ENCODE peak calls at places on chromosomes 7 and 10, in seven cellular contexts. One of them, this sample, is unnamed.

GRCh38 chr10:124587811-124588211 is 126.2 kb downstream of the LHPP start:
- DNase-seq in IMR-90: no peak
- DNase-seq in psoas muscle: peak; percentile 7
- DNase-seq in dorsolateral prefrontal cortex: no peak
- DNase-seq in GM23338: no peak
- DNase-seq in aorta: no peak
- DNase-seq in neuronal stem cell: no peak
- DNase-seq in this sample: no peak

GRCh38 chr10:86520871-86521619 is 547 bp downstream of the WAPL start:
- DNase-seq in IMR-90: peak; percentile 42
- DNase-seq in psoas muscle: peak; percentile 60
- DNase-seq in dorsolateral prefrontal cortex: peak; percentile 44
- DNase-seq in GM23338: peak; percentile 69
- DNase-seq in aorta: peak; percentile 80
- DNase-seq in neuronal stem cell: no peak
- DNase-seq in this sample: peak; percentile 47

GRCh38 chr10:63268139-63268797 is 135.1 kb downstream of the NRBF2 start:
- DNase-seq in IMR-90: peak; percentile 26
- DNase-seq in psoas muscle: no peak
- DNase-seq in dorsolateral prefrontal cortex: no peak
- DNase-seq in GM23338: peak; percentile 41
- DNase-seq in aorta: no peak
- DNase-seq in neuronal stem cell: no peak
- DNase-seq in this sample: peak; percentile 43

GRCh38 chr10:132387723-132388210 is 9.2 kb upstream of the PWWP2B start:
- DNase-seq in IMR-90: peak; percentile 36
- DNase-seq in psoas muscle: peak; percentile 75
- DNase-seq in dorsolateral prefrontal cortex: no peak
- DNase-seq in GM23338: peak; percentile 88
- DNase-seq in aorta: peak; percentile 79
- DNase-seq in neuronal stem cell: peak; percentile 77
- DNase-seq in this sample: peak; percentile 78

GRCh38 chr10:51724038-51724437 is 24.6 kb upstream of the CSTF2T start:
- DNase-seq in IMR-90: no peak
- DNase-seq in psoas muscle: no peak
- DNase-seq in dorsolateral prefrontal cortex: no peak
- DNase-seq in GM23338: no peak
- DNase-seq in aorta: no peak
- DNase-seq in neuronal stem cell: no peak
- DNase-seq in this sample: no peak

GRCh38 chr10:121294630-121295029 is 303.6 kb downstream of the FGFR2 start:
- DNase-seq in IMR-90: no peak
- DNase-seq in psoas muscle: no peak
- DNase-seq in dorsolateral prefrontal cortex: no peak
- DNase-seq in GM23338: no peak
- DNase-seq in aorta: no peak
- DNase-seq in neuronal stem cell: no peak
- DNase-seq in this sample: no peak

GRCh38 chr7:106548491-106548890 is 112.5 kb downstream of the CCDC71L start:
- DNase-seq in IMR-90: no peak
- DNase-seq in psoas muscle: no peak
- DNase-seq in dorsolateral prefrontal cortex: no peak
- DNase-seq in GM23338: no peak
- DNase-seq in aorta: no peak
- DNase-seq in neuronal stem cell: no peak
- DNase-seq in this sample: no peak

GRCh38 chr10:22723343-22723779 is 9.0 kb upstream of the PIP4K2A start:
- DNase-seq in IMR-90: no peak
- DNase-seq in psoas muscle: no peak
- DNase-seq in dorsolateral prefrontal cortex: no peak
- DNase-seq in GM23338: no peak
- DNase-seq in aorta: no peak
- DNase-seq in neuronal stem cell: no peak
- DNase-seq in this sample: no peak

GRCh38 chr7:107816053-107816566 is 13.1 kb upstream of the SLC26A3 start:
- DNase-seq in IMR-90: no peak
- DNase-seq in psoas muscle: no peak
- DNase-seq in dorsolateral prefrontal cortex: no peak
- DNase-seq in GM23338: no peak
- DNase-seq in aorta: no peak
- DNase-seq in neuronal stem cell: no peak
- DNase-seq in this sample: no peak

GRCh38 chr10:103843045-103843444 is 12.3 kb downstream of the SH3PXD2A start:
- DNase-seq in IMR-90: no peak
- DNase-seq in psoas muscle: no peak
- DNase-seq in dorsolateral prefrontal cortex: no peak
- DNase-seq in GM23338: no peak
- DNase-seq in aorta: no peak
- DNase-seq in neuronal stem cell: no peak
- DNase-seq in this sample: no peak

GRCh38 chr7:45663167-45663921 is 89.2 kb downstream of the ADCY1 start:
- DNase-seq in IMR-90: peak; percentile 12
- DNase-seq in psoas muscle: no peak
- DNase-seq in dorsolateral prefrontal cortex: no peak
- DNase-seq in GM23338: peak; percentile 70
- DNase-seq in aorta: no peak
- DNase-seq in neuronal stem cell: peak; percentile 8
- DNase-seq in this sample: no peak

GRCh38 chr10:121873236-121873635 is 54.6 kb downstream of the ATE1 start:
- DNase-seq in IMR-90: peak; percentile 10
- DNase-seq in psoas muscle: no peak
- DNase-seq in dorsolateral prefrontal cortex: no peak
- DNase-seq in GM23338: no peak
- DNase-seq in aorta: no peak
- DNase-seq in neuronal stem cell: no peak
- DNase-seq in this sample: peak; percentile 49

GRCh38 chr7:118195837-118196474 is 12.0 kb downstream of the LSM8 start:
- DNase-seq in IMR-90: peak; percentile 70
- DNase-seq in psoas muscle: no peak
- DNase-seq in dorsolateral prefrontal cortex: no peak
- DNase-seq in GM23338: peak; percentile 90
- DNase-seq in aorta: peak; percentile 46
- DNase-seq in neuronal stem cell: peak; percentile 37
- DNase-seq in this sample: peak; percentile 77

GRCh38 chr10:1050145-1050544 is 1.2 kb upstream of the IDI1 start:
- DNase-seq in IMR-90: peak; percentile 42
- DNase-seq in psoas muscle: no peak
- DNase-seq in dorsolateral prefrontal cortex: no peak
- DNase-seq in GM23338: no peak
- DNase-seq in aorta: no peak
- DNase-seq in neuronal stem cell: no peak
- DNase-seq in this sample: no peak

GRCh38 chr7:26704786-26705185 is 159.6 kb downstream of the SKAP2 start:
- DNase-seq in IMR-90: peak; percentile 58
- DNase-seq in psoas muscle: no peak
- DNase-seq in dorsolateral prefrontal cortex: no peak
- DNase-seq in GM23338: no peak
- DNase-seq in aorta: no peak
- DNase-seq in neuronal stem cell: no peak
- DNase-seq in this sample: no peak

GRCh38 chr10:68871105-68871711 is 29.9 kb upstream of the DDX50 start:
- DNase-seq in IMR-90: peak; percentile 71
- DNase-seq in psoas muscle: peak; percentile 17
- DNase-seq in dorsolateral prefrontal cortex: no peak
- DNase-seq in GM23338: peak; percentile 65
- DNase-seq in aorta: no peak
- DNase-seq in neuronal stem cell: peak; percentile 65
- DNase-seq in this sample: peak; percentile 77

GRCh38 chr7:25389489-25390106 is 161.3 kb upstream of the NPVF start:
- DNase-seq in IMR-90: peak; percentile 42
- DNase-seq in psoas muscle: no peak
- DNase-seq in dorsolateral prefrontal cortex: no peak
- DNase-seq in GM23338: peak; percentile 72
- DNase-seq in aorta: no peak
- DNase-seq in neuronal stem cell: peak; percentile 42
- DNase-seq in this sample: peak; percentile 59

GRCh38 chr7:77894574-77895091 is 96.1 kb downstream of the PHTF2 start:
- DNase-seq in IMR-90: no peak
- DNase-seq in psoas muscle: no peak
- DNase-seq in dorsolateral prefrontal cortex: no peak
- DNase-seq in GM23338: no peak
- DNase-seq in aorta: no peak
- DNase-seq in neuronal stem cell: no peak
- DNase-seq in this sample: peak; percentile 97

GRCh38 chr10:68074404-68074774 is 694 bp downstream of the HERC4 start:
- DNase-seq in IMR-90: no peak
- DNase-seq in psoas muscle: no peak
- DNase-seq in dorsolateral prefrontal cortex: no peak
- DNase-seq in GM23338: no peak
- DNase-seq in aorta: no peak
- DNase-seq in neuronal stem cell: no peak
- DNase-seq in this sample: peak; percentile 38

GRCh38 chr10:132207536-132208488 is 21.1 kb downstream of the DPYSL4 start:
- DNase-seq in IMR-90: no peak
- DNase-seq in psoas muscle: no peak
- DNase-seq in dorsolateral prefrontal cortex: no peak
- DNase-seq in GM23338: no peak
- DNase-seq in aorta: no peak
- DNase-seq in neuronal stem cell: no peak
- DNase-seq in this sample: no peak

GRCh38 chr10:103699611-103700435 is 155.6 kb downstream of the SH3PXD2A start:
- DNase-seq in IMR-90: no peak
- DNase-seq in psoas muscle: no peak
- DNase-seq in dorsolateral prefrontal cortex: no peak
- DNase-seq in GM23338: peak; percentile 58
- DNase-seq in aorta: no peak
- DNase-seq in neuronal stem cell: no peak
- DNase-seq in this sample: no peak

GRCh38 chr7:6385110-6385792 is 62.5 kb downstream of the DAGLB start:
- DNase-seq in IMR-90: peak; percentile 97
- DNase-seq in psoas muscle: no peak
- DNase-seq in dorsolateral prefrontal cortex: no peak
- DNase-seq in GM23338: no peak
- DNase-seq in aorta: no peak
- DNase-seq in neuronal stem cell: no peak
- DNase-seq in this sample: peak; percentile 89

GRCh38 chr7:8357536-8357935 is 75.9 kb upstream of the NXPH1 start:
- DNase-seq in IMR-90: no peak
- DNase-seq in psoas muscle: no peak
- DNase-seq in dorsolateral prefrontal cortex: no peak
- DNase-seq in GM23338: no peak
- DNase-seq in aorta: no peak
- DNase-seq in neuronal stem cell: no peak
- DNase-seq in this sample: no peak
- H3K27ac ChIP-seq in IMR-90: no peak overlapping the region
- H3K27ac ChIP-seq in psoas muscle: no peak overlapping the region
- H3K27ac ChIP-seq in dorsolateral prefrontal cortex: no peak overlapping the region
- H3K27ac ChIP-seq in GM23338: no peak overlapping the region
- H3K27ac ChIP-seq in aorta: no peak overlapping the region
- H3K27ac ChIP-seq in neuronal stem cell: no peak overlapping the region
- H3K27ac ChIP-seq in this sample: no peak overlapping the region

GRCh38 chr7:37489703-37490102 is 41.0 kb upstream of the ELMO1 start:
- DNase-seq in IMR-90: no peak
- DNase-seq in psoas muscle: no peak
- DNase-seq in dorsolateral prefrontal cortex: no peak
- DNase-seq in GM23338: peak; percentile 37
- DNase-seq in aorta: no peak
- DNase-seq in neuronal stem cell: no peak
- DNase-seq in this sample: no peak

GRCh38 chr7:37484460-37485063 is 35.9 kb upstream of the ELMO1 start:
- DNase-seq in IMR-90: no peak
- DNase-seq in psoas muscle: no peak
- DNase-seq in dorsolateral prefrontal cortex: no peak
- DNase-seq in GM23338: no peak
- DNase-seq in aorta: no peak
- DNase-seq in neuronal stem cell: no peak
- DNase-seq in this sample: no peak

GRCh38 chr7:37491919-37492694 is 43.4 kb upstream of the ELMO1 start:
- DNase-seq in IMR-90: no peak
- DNase-seq in psoas muscle: no peak
- DNase-seq in dorsolateral prefrontal cortex: no peak
- DNase-seq in GM23338: peak; percentile 94
- DNase-seq in aorta: no peak
- DNase-seq in neuronal stem cell: peak; percentile 50
- DNase-seq in this sample: no peak

GRCh38 chr7:37493123-37493522 is 44.5 kb upstream of the ELMO1 start:
- DNase-seq in IMR-90: no peak
- DNase-seq in psoas muscle: no peak
- DNase-seq in dorsolateral prefrontal cortex: no peak
- DNase-seq in GM23338: no peak
- DNase-seq in aorta: no peak
- DNase-seq in neuronal stem cell: no peak
- DNase-seq in this sample: no peak

DNA sequence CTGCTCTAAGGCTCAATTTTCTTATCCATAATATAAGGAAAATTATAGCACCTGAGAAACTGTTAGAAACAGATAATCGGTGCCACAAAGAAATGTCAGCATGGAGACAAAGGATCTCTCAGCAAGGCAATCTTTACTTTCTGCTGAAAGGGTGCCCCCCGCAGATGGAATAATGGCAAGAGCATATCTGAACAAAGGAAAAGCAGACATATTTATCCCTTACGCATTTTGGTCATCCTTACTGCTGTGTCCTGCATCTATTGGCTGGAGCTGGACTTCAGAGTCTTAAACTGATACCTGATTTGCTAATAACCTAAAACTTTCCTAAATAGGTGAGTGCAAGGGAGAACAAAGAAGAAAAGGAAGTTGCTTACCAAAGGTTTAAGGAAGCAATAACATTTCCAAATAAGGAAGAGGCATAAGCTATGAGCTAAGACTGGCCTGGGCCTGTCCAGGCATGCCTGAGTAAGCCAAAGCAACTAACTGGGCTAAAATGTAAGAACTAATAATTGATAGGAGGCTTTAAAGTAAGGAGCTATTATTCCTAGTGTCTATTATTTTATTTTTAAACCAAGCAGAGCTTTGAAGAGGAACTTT is 39.6 kb upstream of the ELMO1 start:
- DNase-seq in IMR-90: no peak
- DNase-seq in psoas muscle: no peak
- DNase-seq in dorsolateral prefrontal cortex: no peak
- DNase-seq in GM23338: peak; percentile 11
- DNase-seq in aorta: no peak
- DNase-seq in neuronal stem cell: no peak
- DNase-seq in this sample: no peak
- H3K27ac ChIP-seq in IMR-90: no peak overlapping the region
- H3K27ac ChIP-seq in psoas muscle: no peak overlapping the region
- H3K27ac ChIP-seq in dorsolateral prefrontal cortex: peak overlapping the region; percentile 94
- H3K27ac ChIP-seq in GM23338: no peak overlapping the region
- H3K27ac ChIP-seq in aorta: no peak overlapping the region
- H3K27ac ChIP-seq in neuronal stem cell: no peak overlapping the region
- H3K27ac ChIP-seq in this sample: no peak overlapping the region

DNA sequence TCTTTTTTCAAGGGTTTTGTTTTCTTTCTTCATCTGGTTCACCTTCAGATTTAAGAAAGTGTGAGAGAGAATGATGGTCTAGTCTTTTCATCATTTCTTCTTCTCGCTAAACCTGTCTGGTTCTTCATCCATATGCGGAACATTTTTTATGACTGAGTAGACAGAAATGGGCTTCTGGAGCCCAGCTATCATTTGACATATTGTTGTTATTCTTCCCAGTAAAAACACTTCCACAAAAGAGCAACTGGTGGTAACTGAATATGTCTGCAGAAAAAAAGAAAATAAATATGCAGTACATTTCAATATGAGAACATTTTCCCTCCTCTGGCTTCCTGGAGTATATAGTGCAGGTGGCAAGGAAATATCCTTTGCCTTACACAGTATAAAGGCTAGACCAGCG is 209.5 kb downstream of the JCAD start:
- DNase-seq in IMR-90: peak; percentile 61
- DNase-seq in psoas muscle: no peak
- DNase-seq in dorsolateral prefrontal cortex: no peak
- DNase-seq in GM23338: no peak
- DNase-seq in aorta: no peak
- DNase-seq in neuronal stem cell: no peak
- DNase-seq in this sample: no peak
- H3K27ac ChIP-seq in IMR-90: peak overlapping the region; percentile 21
- H3K27ac ChIP-seq in psoas muscle: peak overlapping the region; percentile 6
- H3K27ac ChIP-seq in dorsolateral prefrontal cortex: no peak overlapping the region
- H3K27ac ChIP-seq in GM23338: no peak overlapping the region
- H3K27ac ChIP-seq in aorta: peak overlapping the region; percentile 62
- H3K27ac ChIP-seq in neuronal stem cell: no peak overlapping the region
- H3K27ac ChIP-seq in this sample: no peak overlapping the region

GRCh38 chr7:27737178-27737577 is 2.8 kb upstream of the TAX1BP1 start:
- DNase-seq in IMR-90: no peak
- DNase-seq in psoas muscle: no peak
- DNase-seq in dorsolateral prefrontal cortex: no peak
- DNase-seq in GM23338: no peak
- DNase-seq in aorta: no peak
- DNase-seq in neuronal stem cell: no peak
- DNase-seq in this sample: no peak
- H3K27ac ChIP-seq in IMR-90: no peak overlapping the region
- H3K27ac ChIP-seq in psoas muscle: no peak overlapping the region
- H3K27ac ChIP-seq in dorsolateral prefrontal cortex: no peak overlapping the region
- H3K27ac ChIP-seq in GM23338: no peak overlapping the region
- H3K27ac ChIP-seq in aorta: no peak overlapping the region
- H3K27ac ChIP-seq in neuronal stem cell: no peak overlapping the region
- H3K27ac ChIP-seq in this sample: no peak overlapping the region

This sample was measured in A673.